ENCODE peak calls at places on chromosomes 2 and 18, in ten cellular contexts. X, L, H, I, P, O, U, V, C and M are unnamed samples.

GRCh38 chr2:191746809-191747208 is 68.9 kb downstream of the NABP1 start:
- DNase-seq in X (peak; percentile 11), L (no peak), H (no peak), I (no peak), P (no peak), O (no peak), U (no peak), V (no peak), C (no peak), M (no peak)

GRCh38 chr18:77339623-77340022 is 90.0 kb downstream of the GALR1 start:
- DNase-seq in X (no peak), L (no peak), H (no peak), I (no peak), P (no peak), O (no peak), U (no peak), V (no peak), C (no peak), M (no peak)

GRCh38 chr2:227443889-227444568 is 27.9 kb upstream of the AGFG1 start:
- DNase-seq in X (no peak), L (no peak), H (no peak), I (no peak), P (no peak), O (no peak), U (no peak), V (no peak), C (no peak), M (no peak)

GRCh38 chr2:99670768-99671734 is 181.2 kb upstream of the REV1 start:
- DNase-seq in X (no peak), L (no peak), H (no peak), I (no peak), P (no peak), O (no peak), U (no peak), V (no peak), C (no peak), M (no peak)

GRCh38 chr2:195573314-195573713 is 83.7 kb upstream of the SLC39A10 start:
- DNase-seq in X (no peak), L (no peak), H (no peak), I (no peak), P (no peak), O (no peak), U (no peak), V (no peak), C (no peak), M (no peak)

GRCh38 chr2:186460465-186460864 is 25.6 kb upstream of the ZC3H15 start:
- DNase-seq in X (peak; percentile 39), L (no peak), H (no peak), I (no peak), P (no peak), O (peak; percentile 28), U (no peak), V (no peak), C (peak; percentile 23), M (no peak)

GRCh38 chr2:169384816-169385215 is 22.5 kb upstream of the LRP2 start:
- DNase-seq in X (no peak), L (no peak), H (no peak), I (no peak), P (no peak), O (no peak), U (no peak), V (no peak), C (no peak), M (no peak)

GRCh38 chr18:41906528-41907256 is 48.3 kb upstream of the PIK3C3 start:
- DNase-seq in X (peak; percentile 63), L (peak; percentile 39), H (peak; percentile 10), I (no peak), P (peak; percentile 39), O (peak; percentile 65), U (peak; percentile 53), V (no peak), C (peak; percentile 74), M (no peak)

GRCh38 chr2:134900151-134900550 is 18.5 kb upstream of the CCNT2 start:
- DNase-seq in X (peak; percentile 49), L (no peak), H (no peak), I (no peak), P (no peak), O (peak; percentile 44), U (no peak), V (no peak), C (no peak), M (no peak)

GRCh38 chr2:12005886-12006681 is 259.7 kb downstream of the LPIN1 start:
- DNase-seq in X (peak; percentile 72), L (peak; percentile 84), H (no peak), I (no peak), P (no peak), O (peak; percentile 84), U (no peak), V (no peak), C (no peak), M (no peak)

GRCh38 chr2:23207871-23208270 is 177.1 kb upstream of the KLHL29 start:
- DNase-seq in X (peak; percentile 4), L (no peak), H (no peak), I (no peak), P (no peak), O (peak; percentile 79), U (no peak), V (no peak), C (no peak), M (no peak)

GRCh38 chr2:118049140-118050128 is 35.6 kb upstream of the CCDC93 start:
- DNase-seq in X (no peak), L (no peak), H (no peak), I (no peak), P (no peak), O (peak; percentile 47), U (no peak), V (no peak), C (no peak), M (no peak)

GRCh38 chr2:49490710-49491109 is 336.4 kb upstream of the FSHR start:
- DNase-seq in X (peak; percentile 1), L (no peak), H (peak; percentile 1), I (no peak), P (no peak), O (peak; percentile 36), U (peak; percentile 7), V (no peak), C (peak; percentile 83), M (no peak)

GRCh38 chr2:28993211-28993960 is 12.3 kb downstream of the TOGARAM2 start:
- DNase-seq in X (peak; percentile 49), L (no peak), H (no peak), I (no peak), P (no peak), O (no peak), U (no peak), V (no peak), C (peak; percentile 26), M (no peak)

GRCh38 chr18:48105317-48105716 is 174.9 kb upstream of the SMAD2 start:
- DNase-seq in X (peak; percentile 9), L (no peak), H (no peak), I (no peak), P (no peak), O (no peak), U (no peak), V (no peak), C (no peak), M (no peak)

GRCh38 chr2:174603280-174603679 is 5.7 kb upstream of the WIPF1 start:
- DNase-seq in X (peak; percentile 83), L (peak; percentile 71), H (no peak), I (no peak), P (peak; percentile 43), O (peak; percentile 39), U (no peak), V (peak; percentile 16), C (peak; percentile 19), M (no peak)

GRCh38 chr18:55950379-55951166 is 362.6 kb upstream of the TCF4 start:
- DNase-seq in X (no peak), L (no peak), H (no peak), I (no peak), P (no peak), O (no peak), U (no peak), V (no peak), C (no peak), M (no peak)

GRCh38 chr2:47569658-47570398 is 166.9 kb downstream of the MSH2 start:
- DNase-seq in X (no peak), L (no peak), H (no peak), I (peak; percentile 33), P (peak; percentile 62), O (peak; percentile 33), U (no peak), V (no peak), C (peak; percentile 65), M (no peak)

GRCh38 chr2:56088411-56088810 is 95.4 kb upstream of the CCDC85A start:
- DNase-seq in X (no peak), L (no peak), H (no peak), I (no peak), P (no peak), O (peak; percentile 57), U (no peak), V (no peak), C (no peak), M (no peak)

GRCh38 chr2:159073256-159073655 is 104.8 kb downstream of the TANC1 start:
- DNase-seq in X (peak; percentile 74), L (no peak), H (no peak), I (no peak), P (no peak), O (peak; percentile 30), U (no peak), V (no peak), C (no peak), M (no peak)

GRCh38 chr2:31354837-31355236 is 59.7 kb downstream of the XDH start:
- DNase-seq in X (peak; percentile 58), L (no peak), H (peak; percentile 39), I (no peak), P (no peak), O (peak; percentile 37), U (no peak), V (no peak), C (no peak), M (no peak)